ENCODE peak calls at places on chromosomes 16 and 17, in five cellular contexts. E, R, S, J and U are unnamed samples.

GRCh38 chr17:32286518-32286900 is 20.9 kb downstream of the RHBDL3 start:
- DNase-seq in E (no peak), R (no peak), S (no peak), J (no peak), U (no peak)

GRCh38 chr17:8189041-8189710 is 804 bp downstream of the BORCS6 start:
- DNase-seq in E (no peak), R (no peak), S (no peak), J (peak), U (no peak)

GRCh38 chr17:7632492-7632894 is 2.6 kb downstream of the SHBG start:
- DNase-seq in E (no peak), R (no peak), S (no peak), J (peak), U (no peak)

GRCh38 chr16:17467923-17468540 is 2.7 kb downstream of the XYLT1 start:
- DNase-seq in E (peak), R (peak), S (peak), J (peak), U (no peak)

GRCh38 chr16:57689772-57690558 is 4.6 kb upstream of the DRC7 start:
- DNase-seq in E (no peak), R (no peak), S (no peak), J (no peak), U (no peak)

GRCh38 chr16:15946257-15947044 is 3.0 kb upstream of the ABCC1 start:
- DNase-seq in E (no peak), R (no peak), S (no peak), J (peak), U (no peak)

GRCh38 chr17:77433385-77434135 is 292.8 kb downstream of the SEC14L1 start:
- DNase-seq in E (no peak), R (peak), S (no peak), J (no peak), U (no peak)

GRCh38 chr16:70540994-70541393 is 17.4 kb downstream of the SF3B3 start:
- DNase-seq in E (no peak), R (no peak), S (no peak), J (no peak), U (no peak)

GRCh38 chr17:28598389-28598788 is 436 bp downstream of the SPAG5 start:
- DNase-seq in E (no peak), R (no peak), S (no peak), J (no peak), U (no peak)

GRCh38 chr16:71929048-71929447 is 33.7 kb downstream of the IST1 start:
- DNase-seq in E (no peak), R (no peak), S (no peak), J (peak), U (no peak)

GRCh38 chr17:81049973-81050551 is 15.1 kb downstream of the BAIAP2 start:
- DNase-seq in E (no peak), R (no peak), S (no peak), J (peak), U (peak)